ENCODE peak calls at places on chromosome 17, in seven cellular contexts. T is breast epithelium, P is transverse colon, Z is sigmoid colon, K is stomach, L is esophagus muscularis mucosa, O is prostate gland. S is an unnamed sample.
A peak's percentile ranks its signal among the peaks of the same experiment; 100 is the strongest.

GRCh38 chr17:17877548-17878358 is 41.0 kb upstream of the SREBF1 start:
- DNase-seq in T (peak; percentile 61), P (peak; percentile 55), Z (peak; percentile 96), K (peak; percentile 89), L (no peak), O (peak; percentile 87), S (no peak)

GRCh38 chr17:37701424-37702020 is 43.3 kb downstream of the HNF1B start:
- DNase-seq in T (no peak), P (peak; percentile 64), Z (no peak), K (peak; percentile 63), L (no peak), O (no peak), S (no peak)

GRCh38 chr17:35674552-35674951 is 56.9 kb upstream of the RASL10B start:
- DNase-seq in T (no peak), P (no peak), Z (no peak), K (no peak), L (no peak), O (no peak), S (no peak)

GRCh38 chr17:18259621-18260331 is 686 bp upstream of the MIEF2 start:
- DNase-seq in T (no peak), P (no peak), Z (no peak), K (no peak), L (no peak), O (no peak), S (no peak)

GRCh38 chr17:65366102-65366844 is 195.2 kb downstream of the AXIN2 start:
- DNase-seq in T (no peak), P (no peak), Z (no peak), K (no peak), L (peak; percentile 64), O (no peak), S (no peak)

GRCh38 chr17:51279183-51279582 is 18.8 kb downstream of the UTP18 start:
- DNase-seq in T (no peak), P (no peak), Z (no peak), K (no peak), L (no peak), O (no peak), S (no peak)

GRCh38 chr17:29238133-29238850 is 8.4 kb upstream of the CRYBA1 start:
- DNase-seq in T (no peak), P (no peak), Z (no peak), K (no peak), L (peak; percentile 55), O (no peak), S (no peak)

GRCh38 chr17:19304751-19305150 is 57.8 kb downstream of the B9D1 start:
- DNase-seq in T (no peak), P (no peak), Z (peak; percentile 62), K (no peak), L (no peak), O (no peak), S (no peak)

GRCh38 chr17:834136-834535 is 52.0 kb downstream of the MRM3 start:
- DNase-seq in T (no peak), P (no peak), Z (no peak), K (no peak), L (no peak), O (no peak), S (no peak)

GRCh38 chr17:6713918-6714271 is 726 bp upstream of the SLC13A5 start:
- DNase-seq in T (no peak), P (no peak), Z (no peak), K (no peak), L (no peak), O (no peak), S (no peak)

GRCh38 chr17:19331134-19331533 is 31.4 kb downstream of the B9D1 start:
- DNase-seq in T (no peak), P (no peak), Z (peak; percentile 60), K (peak; percentile 22), L (no peak), O (no peak), S (no peak)

GRCh38 chr17:56305017-56305416 is 151.7 kb downstream of the ANKFN1 start:
- DNase-seq in T (no peak), P (no peak), Z (no peak), K (no peak), L (peak; percentile 14), O (no peak), S (no peak)

GRCh38 chr17:12659500-12659899 is 6.2 kb upstream of the MYOCD start:
- DNase-seq in T (no peak), P (no peak), Z (no peak), K (no peak), L (no peak), O (no peak), S (no peak)

GRCh38 chr17:27565874-27566672 is 64.9 kb upstream of the LGALS9 start:
- DNase-seq in T (no peak), P (no peak), Z (no peak), K (no peak), L (no peak), O (no peak), S (no peak)

GRCh38 chr17:51540151-51540550 is 279.8 kb downstream of the UTP18 start:
- DNase-seq in T (no peak), P (no peak), Z (no peak), K (no peak), L (no peak), O (no peak), S (no peak)

GRCh38 chr17:82228278-82228841 is 482 bp upstream of the SLC16A3 start:
- DNase-seq in T (no peak), P (peak; percentile 80), Z (peak; percentile 80), K (peak; percentile 72), L (no peak), O (no peak), S (no peak)

GRCh38 chr17:31558748-31559646 is 167.5 kb downstream of the RAB11FIP4 start:
- DNase-seq in T (peak; percentile 76), P (peak; percentile 81), Z (peak; percentile 92), K (peak; percentile 79), L (no peak), O (peak; percentile 68), S (peak; percentile 86)

GRCh38 chr17:66654764-66655163 is 180.2 kb upstream of the CACNG5 start:
- DNase-seq in T (no peak), P (no peak), Z (no peak), K (no peak), L (no peak), O (no peak), S (no peak)

GRCh38 chr17:66655461-66655860 is 179.5 kb upstream of the CACNG5 start:
- DNase-seq in T (no peak), P (no peak), Z (no peak), K (no peak), L (no peak), O (no peak), S (no peak)

GRCh38 chr17:66652840-66653507 is 181.9 kb upstream of the CACNG5 start:
- DNase-seq in T (no peak), P (no peak), Z (no peak), K (no peak), L (no peak), O (no peak), S (no peak)

GRCh38 chr17:66655861-66656260 is 179.1 kb upstream of the CACNG5 start:
- DNase-seq in T (no peak), P (no peak), Z (no peak), K (no peak), L (no peak), O (no peak), S (no peak)

GRCh38 chr17:66654341-66654740 is 180.6 kb upstream of the CACNG5 start:
- DNase-seq in T (no peak), P (no peak), Z (no peak), K (no peak), L (no peak), O (no peak), S (no peak)
- TF ChIP-seq POLR2AphosphoS5 in T (no peak), P (no peak), Z (peak; percentile 23), K (no peak), L (no peak), O (no peak), S (no peak)

DNA sequence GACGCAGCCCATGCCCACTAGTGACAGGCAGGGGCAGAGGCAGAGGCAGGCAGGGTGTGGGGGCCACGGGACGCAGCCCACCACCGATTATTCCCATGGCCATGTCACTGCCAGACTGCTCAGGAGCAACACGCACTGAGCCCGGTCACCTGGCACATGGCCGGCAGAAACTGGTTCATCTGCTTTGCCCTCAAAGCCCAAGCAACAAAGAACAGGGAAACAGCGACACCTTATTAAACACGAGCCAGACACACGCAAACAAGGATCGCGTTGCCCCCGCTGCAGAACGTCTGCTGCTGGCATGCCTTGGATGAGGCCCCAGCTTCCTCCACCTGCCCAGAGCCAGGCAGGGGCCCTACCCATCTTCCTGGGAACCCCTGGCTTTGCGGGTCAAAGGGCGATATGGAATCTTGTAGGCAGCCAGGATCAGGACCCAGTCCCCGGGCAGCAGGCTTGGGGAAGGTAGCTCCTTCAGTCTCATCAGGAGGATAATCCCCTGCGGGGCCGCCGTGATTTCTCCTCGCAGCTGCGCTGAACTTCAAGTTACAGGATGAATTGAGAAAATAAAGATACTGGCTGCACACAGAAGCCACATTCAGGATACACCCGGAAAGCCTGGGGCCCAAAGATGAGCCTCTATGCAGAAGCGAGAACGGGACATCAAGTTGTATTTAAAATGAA is 4.8 kb downstream of the TBC1D16 start:
- DNase-seq in T (peak; percentile 87), P (peak; percentile 74), Z (no peak), K (peak; percentile 92), L (no peak), O (peak; percentile 94), S (no peak)
- TF ChIP-seq POLR2A in T (no peak), P (no peak), Z (no peak), K (no peak), L (no peak), O (no peak), S (no peak)

DNA sequence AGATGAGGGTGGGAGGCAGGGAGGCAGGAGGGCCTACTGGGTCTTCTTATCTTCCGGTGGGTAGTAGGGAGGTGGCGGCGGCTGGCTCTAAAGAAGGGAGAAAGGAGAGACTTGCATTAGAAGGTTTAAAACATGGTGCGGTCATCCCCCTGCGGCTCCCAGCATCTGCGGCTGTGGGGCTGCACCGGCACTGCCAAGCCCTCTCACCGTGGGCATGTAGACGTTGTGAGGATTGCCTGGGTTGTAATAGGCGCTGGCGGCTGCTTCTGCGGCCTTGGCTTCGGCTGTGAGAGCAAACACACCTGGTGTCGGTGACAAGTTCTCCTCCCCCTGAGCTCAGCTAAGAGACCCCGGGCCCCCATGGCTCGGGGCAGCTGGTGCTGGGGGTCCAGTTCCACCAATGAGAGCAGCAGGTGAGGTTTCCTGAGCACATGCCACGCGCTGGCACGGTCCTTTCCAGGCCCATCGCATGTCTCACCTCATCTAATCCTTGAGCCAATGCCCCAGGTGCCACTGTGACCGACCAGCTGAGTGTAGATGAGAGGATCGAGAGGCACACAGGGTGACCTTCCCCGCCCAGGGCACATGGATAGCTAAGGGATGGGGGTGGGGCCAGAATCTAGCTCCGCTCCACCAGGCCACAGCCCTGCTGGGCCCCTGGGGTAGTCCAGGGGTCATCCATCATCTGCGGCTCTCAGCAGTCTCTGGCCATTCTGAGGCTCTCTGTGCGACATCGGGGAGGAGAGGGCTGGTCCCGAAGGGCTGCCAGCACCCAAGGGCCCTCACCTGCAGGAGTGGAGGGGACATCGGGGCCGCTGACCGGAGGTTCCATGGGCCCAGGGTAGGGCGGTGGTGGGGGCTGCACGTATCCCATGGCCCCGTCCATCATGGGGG is 2.7 kb upstream of the UNC13D start:
- DNase-seq in T (no peak), P (no peak), Z (peak; percentile 69), K (no peak), L (no peak), O (no peak), S (peak; percentile 74)
- H3K4me1 ChIP-seq in T (peaks cover 60% of the 10 kb centered on the region), P (peaks cover 27% of the 10 kb centered on the region), Z (peaks cover 59% of the 10 kb centered on the region), K (peaks cover 98% of the 10 kb centered on the region), L (peaks cover 76% of the 10 kb centered on the region), O (peaks cover 16% of the 10 kb centered on the region), S (peaks cover 63% of the 10 kb centered on the region)

DNA sequence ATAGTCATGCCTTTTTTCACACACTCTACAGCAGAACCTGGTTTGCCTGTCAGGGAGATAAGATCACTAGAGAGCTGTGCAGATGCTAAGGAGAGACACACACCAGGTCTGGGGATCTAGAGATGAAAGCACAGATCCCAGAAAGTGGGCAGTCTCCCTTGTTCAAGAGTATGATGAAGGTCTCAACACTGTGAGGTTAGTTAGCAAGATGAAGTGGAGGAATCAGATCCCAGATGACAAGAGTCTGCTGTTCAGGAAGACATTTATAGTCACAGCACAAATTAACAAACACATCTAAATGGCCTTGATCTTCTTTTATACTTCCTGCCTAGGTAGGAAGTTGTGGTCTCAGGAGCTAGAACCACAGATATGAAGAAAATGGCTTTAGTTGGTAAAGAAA is 23.4 kb upstream of the SKAP1 start:
- DNase-seq in T (no peak), P (no peak), Z (no peak), K (no peak), L (no peak), O (no peak), S (no peak)
- TF ChIP-seq POLR2AphosphoS5 in T (no peak), P (no peak), Z (no peak), K (no peak), L (no peak), O (no peak), S (no peak)

S was measured in suprapubic skin.